ENCODE peak calls at places on chromosomes 7 and 10, in eight cellular contexts. N, D, K, R, M, X, P and V are unnamed samples.
A peak's percentile ranks its signal among the peaks of the same experiment; 100 is the strongest.

GRCh38 chr7:35714862-35715261 is 19.9 kb upstream of the HERPUD2 start:
- DNase-seq in R (no peak), D (no peak), K (no peak), P (no peak), X (no peak), M (no peak), N (no peak), V (no peak)

GRCh38 chr7:25578991-25579687 is 350.9 kb upstream of the NPVF start:
- DNase-seq in P (peak; percentile 64), N (no peak), M (no peak), R (no peak), D (no peak), K (no peak), X (no peak), V (no peak)

GRCh38 chr10:114282526-114282925 is 43.5 kb downstream of the VWA2 start:
- DNase-seq in N (no peak), K (no peak), R (no peak), P (no peak), X (no peak), M (no peak), D (no peak), V (no peak)

GRCh38 chr7:11203688-11204087 is 230.0 kb downstream of the PHF14 start:
- DNase-seq in X (no peak), D (no peak), M (no peak), R (no peak), N (peak; percentile 24), P (no peak), K (no peak), V (no peak)

GRCh38 chr7:52735656-52736055 is 299.8 kb upstream of the POM121L12 start:
- DNase-seq in D (no peak), R (no peak), N (no peak), K (no peak), X (no peak), P (no peak), M (no peak), V (no peak)

GRCh38 chr7:138924551-138925225 is 56.5 kb downstream of the KIAA1549 start:
- DNase-seq in R (no peak), M (no peak), D (no peak), P (no peak), X (no peak), K (no peak), N (no peak), V (no peak)

GRCh38 chr7:74199551-74200355 is 10.1 kb upstream of the LAT2 start:
- DNase-seq in P (no peak), R (no peak), K (no peak), X (no peak), N (no peak), M (no peak), D (no peak), V (no peak)

GRCh38 chr10:59872892-59873463 is 33.4 kb downstream of the CCDC6 start:
- DNase-seq in P (peak; percentile 92), X (peak; percentile 87), N (peak; percentile 67), M (no peak), R (peak; percentile 48), K (no peak), D (peak; percentile 85), V (peak; percentile 22)

GRCh38 chr7:92135100-92135429 is 788 bp upstream of the CYP51A1 start:
- DNase-seq in M (no peak), N (peak; percentile 30), X (peak; percentile 35), P (no peak), K (peak; percentile 30), D (no peak), R (no peak), V (no peak)

GRCh38 chr10:31018977-31019376 is 12.7 kb downstream of the ZNF438 start:
- DNase-seq in M (no peak), X (no peak), R (no peak), D (no peak), K (no peak), P (no peak), N (no peak), V (no peak)

GRCh38 chr7:45685619-45686240 is 111.6 kb downstream of the ADCY1 start:
- DNase-seq in X (no peak), N (peak; percentile 9), P (peak; percentile 83), R (no peak), K (no peak), M (no peak), D (no peak), V (no peak)

GRCh38 chr10:132487241-132488135 is 50.1 kb upstream of the INPP5A start:
- DNase-seq in R (no peak), X (no peak), P (no peak), K (no peak), N (no peak), M (no peak), D (no peak), V (no peak)

GRCh38 chr10:67297637-67298181 is 371.9 kb downstream of the LRRTM3 start:
- DNase-seq in P (no peak), M (no peak), K (no peak), X (no peak), N (no peak), D (no peak), R (peak; percentile 65), V (no peak)

GRCh38 chr7:77699056-77699455 is 2.8 kb downstream of the RSBN1L start:
- DNase-seq in X (no peak), K (no peak), R (no peak), N (no peak), P (no peak), M (no peak), D (no peak), V (no peak)
- H3K4me3 ChIP-seq in X (no peak overlapping the region), K (no peak overlapping the region), R (no peak overlapping the region), N (no peak overlapping the region), P (peak overlapping the region; percentile 81), M (peak overlapping the region; percentile 18), D (peak overlapping the region; percentile 13), V (peak overlapping the region; percentile 81)

DNA sequence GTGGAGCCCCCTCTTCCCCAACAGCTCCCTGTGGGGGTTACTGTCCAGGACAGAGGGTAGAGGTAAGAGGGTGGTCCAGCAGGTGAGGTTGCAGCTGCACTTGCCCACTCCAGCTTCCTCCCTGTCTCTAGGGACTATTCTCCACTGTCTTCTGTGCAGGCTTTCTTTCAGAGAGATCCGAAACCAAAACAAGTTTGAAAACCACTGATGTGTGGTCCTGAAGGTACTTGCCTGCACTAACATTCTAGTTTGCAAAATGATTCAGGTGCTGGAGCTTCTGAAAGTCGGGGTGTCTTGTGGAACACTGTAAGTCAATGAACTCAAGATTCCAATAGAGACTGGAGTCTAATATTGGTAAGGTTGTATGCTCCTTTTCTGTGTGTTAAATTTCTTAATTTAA is 63.1 kb downstream of the BLNK start:
- DNase-seq in P (no peak), K (no peak), D (no peak), M (no peak), N (no peak), R (no peak), X (no peak), V (no peak)
- H3K4me3 ChIP-seq in P (no peak overlapping the region), K (no peak overlapping the region), D (no peak overlapping the region), M (no peak overlapping the region), N (no peak overlapping the region), R (no peak overlapping the region), X (no peak overlapping the region), V (no peak overlapping the region)

GRCh38 chr10:102335184-102335583 is 60.3 kb upstream of the NFKB2 start:
- DNase-seq in K (no peak), P (peak; percentile 92), R (no peak), N (no peak), X (no peak), D (no peak), M (no peak), V (no peak)
- H3K4me3 ChIP-seq in K (no peak overlapping the region), P (no peak overlapping the region), R (no peak overlapping the region), N (no peak overlapping the region), X (no peak overlapping the region), D (no peak overlapping the region), M (no peak overlapping the region), V (no peak overlapping the region)

GRCh38 chr10:17836917-17837316 is 27.8 kb downstream of the MRC1 start:
- DNase-seq in P (no peak), X (peak; percentile 59), N (peak; percentile 43), R (peak; percentile 4), K (peak; percentile 32), M (no peak), D (peak; percentile 11), V (peak; percentile 29)
- H3K4me3 ChIP-seq in P (peak overlapping the region; percentile 18), X (no peak overlapping the region), N (peak overlapping the region; percentile 1), R (no peak overlapping the region), K (no peak overlapping the region), M (no peak overlapping the region), D (peak overlapping the region; percentile 33), V (peak overlapping the region; percentile 28)

GRCh38 chr7:102935450-102936110 is 22.8 kb downstream of the LRRC17 start:
- DNase-seq in M (peak; percentile 30), N (no peak), R (no peak), X (no peak), P (no peak), K (no peak), D (no peak), V (no peak)

GRCh38 chr7:102942883-102943261 is 30.1 kb downstream of the LRRC17 start:
- DNase-seq in P (no peak), D (no peak), N (no peak), K (no peak), M (no peak), R (no peak), X (no peak), V (no peak)

GRCh38 chr7:102934670-102935069 is 21.9 kb downstream of the LRRC17 start:
- DNase-seq in R (no peak), P (no peak), N (no peak), X (no peak), K (no peak), D (no peak), M (no peak), V (no peak)

GRCh38 chr7:102942181-102942882 is 29.5 kb downstream of the LRRC17 start:
- DNase-seq in P (no peak), N (no peak), K (no peak), X (no peak), D (no peak), M (no peak), R (no peak), V (no peak)

GRCh38 chr7:102938679-102939078 is 25.9 kb downstream of the LRRC17 start:
- DNase-seq in X (no peak), R (no peak), P (no peak), D (no peak), N (no peak), K (no peak), M (no peak), V (no peak)
- H3K4me3 ChIP-seq in X (no peak overlapping the region), R (no peak overlapping the region), P (no peak overlapping the region), D (no peak overlapping the region), N (no peak overlapping the region), K (no peak overlapping the region), M (no peak overlapping the region), V (no peak overlapping the region)

DNA sequence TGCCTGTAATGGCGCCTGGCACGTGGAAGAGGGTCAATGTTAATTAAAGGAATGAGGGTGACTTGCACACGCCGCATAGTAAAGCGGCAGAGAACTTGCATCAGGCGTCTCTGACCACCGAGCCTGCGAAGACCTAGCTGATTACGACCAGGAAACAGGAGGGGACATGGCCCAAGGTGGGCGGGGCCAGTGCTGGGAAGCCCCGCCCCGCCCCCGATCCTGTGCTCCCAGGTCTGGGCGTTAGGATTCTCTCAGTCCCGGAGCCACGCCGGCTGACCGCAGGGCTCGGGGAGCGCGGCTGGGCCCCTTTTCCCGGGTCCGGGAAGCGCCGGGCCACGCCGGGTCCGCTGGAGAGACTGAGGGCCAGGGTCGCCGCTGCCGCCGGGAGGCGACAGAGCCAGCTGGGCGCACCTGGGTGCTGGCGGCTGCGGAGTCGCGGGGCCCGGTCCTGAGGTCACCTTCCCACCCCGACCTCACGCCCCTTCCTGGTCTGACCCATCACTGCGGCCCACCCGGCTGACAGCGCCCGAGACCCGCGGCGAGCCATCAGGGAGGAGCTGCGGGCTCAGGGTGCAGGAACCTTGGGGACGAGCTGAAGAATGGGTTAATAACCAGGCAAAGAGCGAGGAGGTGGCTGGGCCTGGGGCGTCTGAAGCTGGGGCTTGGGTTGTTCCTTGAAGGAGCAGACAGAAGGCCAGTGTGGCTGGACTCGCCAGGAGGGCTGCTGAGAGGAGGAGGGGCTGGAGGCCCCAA is 23.0 kb upstream of the GRID1 start:
- DNase-seq in R (no peak), M (no peak), D (no peak), N (peak; percentile 76), K (no peak), P (peak; percentile 83), X (no peak), V (no peak)
- H3K4me3 ChIP-seq in R (peak overlapping the region; percentile 32), M (no peak overlapping the region), D (peak overlapping the region; percentile 38), N (peak overlapping the region; percentile 37), K (no peak overlapping the region), P (peak overlapping the region; percentile 41), X (peak overlapping the region; percentile 21), V (peak overlapping the region; percentile 30)